ENCODE peak calls at places on chromosomes 5 and 9, in five cellular contexts. One of them, this sample, is unnamed.

GRCh38 chr5:127596501-127596900 is 52.4 kb upstream of the CTXN3 start:
- DNase-seq in DMS153: no peak
- DNase-seq in A172: no peak
- DNase-seq in naive thymus-derived CD8-positive, alpha-beta T cell: no peak
- DNase-seq in renal cortical epithelial cell: no peak
- DNase-seq in this sample: no peak

GRCh38 chr5:159311063-159311462 is 19.2 kb downstream of the IL12B start:
- DNase-seq in naive thymus-derived CD8-positive, alpha-beta T cell: no peak
- DNase-seq in renal cortical epithelial cell: no peak
- DNase-seq in A172: no peak
- DNase-seq in DMS153: no peak
- DNase-seq in this sample: no peak

GRCh38 chr9:136726631-136727191 is 14.3 kb downstream of the DIPK1B start:
- DNase-seq in renal cortical epithelial cell: peak; percentile 22
- DNase-seq in naive thymus-derived CD8-positive, alpha-beta T cell: peak; percentile 44
- DNase-seq in A172: peak; percentile 53
- DNase-seq in DMS153: no peak
- DNase-seq in this sample: no peak

GRCh38 chr9:127987103-127987614 is 6.4 kb upstream of the EEIG1 start:
- DNase-seq in DMS153: no peak
- DNase-seq in naive thymus-derived CD8-positive, alpha-beta T cell: no peak
- DNase-seq in A172: peak; percentile 88
- DNase-seq in renal cortical epithelial cell: peak; percentile 94
- DNase-seq in this sample: no peak

GRCh38 chr9:99253772-99254431 is 31.8 kb downstream of the SEC61B start:
- DNase-seq in naive thymus-derived CD8-positive, alpha-beta T cell: peak; percentile 3
- DNase-seq in A172: peak; percentile 74
- DNase-seq in DMS153: no peak
- DNase-seq in renal cortical epithelial cell: no peak
- DNase-seq in this sample: no peak

GRCh38 chr9:115999498-115999897 is 154.1 kb upstream of the PAPPA start:
- DNase-seq in naive thymus-derived CD8-positive, alpha-beta T cell: no peak
- DNase-seq in DMS153: no peak
- DNase-seq in renal cortical epithelial cell: peak; percentile 65
- DNase-seq in A172: peak; percentile 81
- DNase-seq in this sample: no peak

GRCh38 chr9:68706579-68707201 is 1.6 kb downstream of the PIP5K1B start:
- DNase-seq in renal cortical epithelial cell: no peak
- DNase-seq in naive thymus-derived CD8-positive, alpha-beta T cell: no peak
- DNase-seq in DMS153: no peak
- DNase-seq in A172: no peak
- DNase-seq in this sample: no peak

GRCh38 chr9:133812077-133812868 is 74.1 kb upstream of the SARDH start:
- DNase-seq in A172: no peak
- DNase-seq in naive thymus-derived CD8-positive, alpha-beta T cell: no peak
- DNase-seq in DMS153: no peak
- DNase-seq in renal cortical epithelial cell: no peak
- DNase-seq in this sample: no peak

GRCh38 chr5:115360036-115360685 is 63.7 kb upstream of the CCDC112 start:
- DNase-seq in renal cortical epithelial cell: peak; percentile 40
- DNase-seq in DMS153: no peak
- DNase-seq in naive thymus-derived CD8-positive, alpha-beta T cell: no peak
- DNase-seq in A172: peak; percentile 53
- DNase-seq in this sample: no peak

GRCh38 chr5:143506881-143507552 is 103.5 kb upstream of the NR3C1 start:
- DNase-seq in renal cortical epithelial cell: peak; percentile 99
- DNase-seq in A172: peak; percentile 82
- DNase-seq in naive thymus-derived CD8-positive, alpha-beta T cell: no peak
- DNase-seq in DMS153: no peak
- DNase-seq in this sample: no peak

GRCh38 chr9:93591301-93591700 is 14.9 kb downstream of the PHF2 start:
- DNase-seq in A172: no peak
- DNase-seq in naive thymus-derived CD8-positive, alpha-beta T cell: no peak
- DNase-seq in DMS153: no peak
- DNase-seq in renal cortical epithelial cell: no peak
- DNase-seq in this sample: no peak

GRCh38 chr5:141715340-141715905 is 33.4 kb upstream of the ARAP3 start:
- DNase-seq in naive thymus-derived CD8-positive, alpha-beta T cell: no peak
- DNase-seq in A172: no peak
- DNase-seq in renal cortical epithelial cell: no peak
- DNase-seq in DMS153: no peak
- DNase-seq in this sample: no peak